ENCODE peak calls at places on chromosomes 7 and 10, in seven cellular contexts. F is cardiac fibroblast, A is naive B cell, P is ACHN, J is NCI-H1092 treated with DMSO at 0.1 percent for 48 hours, M is lower lobe of right lung, H is amniotic epithelial cell. U is an unnamed sample.

GRCh38 chr7:156560075-156560474 is 80.5 kb upstream of the RNF32 start:
- DNase-seq in F (no peak), A (no peak), P (peak), J (no peak), M (no peak), H (no peak), U (no peak)

GRCh38 chr10:130748409-130749057 is 563.0 kb downstream of the TCERG1L start:
- DNase-seq in F (no peak), A (no peak), P (no peak), J (no peak), M (no peak), H (no peak), U (no peak)

GRCh38 chr7:108348913-108349312 is 107.3 kb downstream of the NRCAM start:
- DNase-seq in F (peak), A (no peak), P (no peak), J (no peak), M (no peak), H (peak), U (peak)

GRCh38 chr10:44380829-44381600 is 3.9 kb downstream of the CXCL12 start:
- DNase-seq in F (no peak), A (no peak), P (no peak), J (no peak), M (no peak), H (no peak), U (no peak)

GRCh38 chr10:61923210-61924024 is 21.9 kb downstream of the ARID5B start:
- DNase-seq in F (peak), A (no peak), P (no peak), J (peak), M (no peak), H (peak), U (peak)

GRCh38 chr10:6409982-6410694 is 169.9 kb downstream of the PRKCQ start:
- DNase-seq in F (peak), A (no peak), P (no peak), J (no peak), M (no peak), H (peak), U (peak)

GRCh38 chr10:5618829-5619228 is 47.6 kb downstream of the ASB13 start:
- DNase-seq in F (no peak), A (no peak), P (no peak), J (no peak), M (peak), H (no peak), U (no peak)

GRCh38 chr10:63077800-63078199 is 55.3 kb upstream of the NRBF2 start:
- DNase-seq in F (no peak), A (no peak), P (no peak), J (no peak), M (no peak), H (no peak), U (no peak)

GRCh38 chr7:127419196-127419595 is 26.7 kb upstream of the ZNF800 start:
- DNase-seq in F (no peak), A (no peak), P (no peak), J (no peak), M (no peak), H (no peak), U (no peak)

GRCh38 chr7:2800923-2801682 is 43.0 kb downstream of the GNA12 start:
- DNase-seq in F (peak), A (no peak), P (no peak), J (no peak), M (no peak), H (peak), U (peak)

GRCh38 chr7:99562832-99563231 is 4.4 kb downstream of the ZNF655 start:
- DNase-seq in F (peak), A (no peak), P (peak), J (no peak), M (no peak), H (peak), U (peak)

GRCh38 chr7:106143711-106144347 is 31.7 kb upstream of the SYPL1 start:
- DNase-seq in F (no peak), A (no peak), P (no peak), J (no peak), M (no peak), H (no peak), U (no peak)

GRCh38 chr7:115340828-115341227 is 418.9 kb downstream of the MDFIC start:
- DNase-seq in F (peak), A (no peak), P (peak), J (no peak), M (no peak), H (peak), U (peak)

GRCh38 chr10:24901686-24902399 is 50.6 kb downstream of the PRTFDC1 start:
- DNase-seq in F (peak), A (no peak), P (peak), J (no peak), M (no peak), H (peak), U (peak)

GRCh38 chr10:104304927-104305326 is 33.3 kb downstream of the ITPRIP start:
- DNase-seq in F (peak), A (no peak), P (no peak), J (no peak), M (no peak), H (no peak), U (peak)

GRCh38 chr7:2689951-2690705 is 2.1 kb downstream of the AMZ1 start:
- DNase-seq in F (peak), A (no peak), P (no peak), J (no peak), M (no peak), H (peak), U (peak)

GRCh38 chr10:102643346-102644065 is 773 bp upstream of the TRIM8 start:
- DNase-seq in F (peak), A (no peak), P (peak), J (peak), M (peak), H (peak), U (peak)

U was measured in choroid plexus epithelial cell.